ENCODE peak calls at places on chromosomes 2 and 18, in eight cellular contexts. E, W, G, X, T, S, Z and L are unnamed samples.
A peak's percentile ranks its signal among the peaks of the same experiment; 100 is the strongest.

GRCh38 chr2:54966165-54966819 is 84.0 kb downstream of the RTN4 start:
- DNase-seq in T (peak; percentile 58), Z (no peak), X (no peak), G (no peak), W (no peak), E (no peak), S (no peak), L (no peak)

GRCh38 chr18:8952796-8953760 is 149.4 kb upstream of the NDUFV2 start:
- DNase-seq in Z (no peak), S (no peak), E (no peak), X (no peak), T (peak; percentile 27), W (no peak), G (no peak), L (no peak)

GRCh38 chr2:23754970-23755369 is 172.0 kb downstream of the ATAD2B start:
- DNase-seq in S (no peak), W (no peak), G (no peak), Z (no peak), T (no peak), X (no peak), E (no peak), L (no peak)

GRCh38 chr2:120559401-120559800 is 176.3 kb upstream of the GLI2 start:
- DNase-seq in W (no peak), X (no peak), E (no peak), T (peak; percentile 90), S (no peak), G (no peak), Z (no peak), L (no peak)

GRCh38 chr2:102478686-102479470 is 5.9 kb downstream of the SLC9A4 start:
- DNase-seq in E (no peak), G (peak; percentile 75), W (no peak), S (no peak), Z (no peak), X (no peak), T (no peak), L (no peak)

GRCh38 chr2:179422037-179422643 is 157.5 kb upstream of the SESTD1 start:
- DNase-seq in E (no peak), S (peak; percentile 81), G (peak; percentile 92), X (peak; percentile 82), T (peak; percentile 47), W (peak; percentile 66), Z (peak; percentile 73), L (peak; percentile 87)

GRCh38 chr2:8676191-8676914 is 5.5 kb upstream of the ID2 start:
- DNase-seq in Z (peak; percentile 85), X (peak; percentile 92), E (no peak), S (peak; percentile 73), G (peak; percentile 85), T (no peak), W (peak; percentile 90), L (peak; percentile 97)

GRCh38 chr2:96551605-96552283 is 15.2 kb downstream of the ARID5A start:
- DNase-seq in T (no peak), X (no peak), W (no peak), E (no peak), S (no peak), Z (no peak), G (peak; percentile 26), L (no peak)

GRCh38 chr2:190507135-190507534 is 27.4 kb downstream of the NEMP2 start:
- DNase-seq in S (no peak), T (no peak), X (no peak), W (peak; percentile 30), G (no peak), Z (no peak), E (no peak), L (no peak)

GRCh38 chr2:207054521-207054920 is 111.2 kb downstream of the KLF7 start:
- DNase-seq in S (no peak), G (no peak), W (no peak), Z (no peak), X (no peak), T (peak; percentile 61), E (no peak), L (no peak)

GRCh38 chr2:99971326-99971965 is 170.9 kb downstream of the AFF3 start:
- DNase-seq in Z (no peak), T (no peak), X (no peak), E (no peak), W (no peak), G (no peak), S (no peak), L (no peak)

GRCh38 chr18:24413148-24413547 is 13.3 kb upstream of the IMPACT start:
- DNase-seq in T (no peak), Z (no peak), X (no peak), W (no peak), G (peak; percentile 75), S (no peak), E (no peak), L (no peak)

GRCh38 chr2:179528576-179529069 is 264.0 kb upstream of the SESTD1 start:
- DNase-seq in G (no peak), Z (no peak), S (no peak), E (no peak), X (no peak), W (no peak), T (no peak), L (no peak)

GRCh38 chr18:59763541-59764136 is 66.4 kb upstream of the CCBE1 start:
- DNase-seq in W (no peak), E (no peak), T (no peak), S (no peak), X (no peak), Z (no peak), G (no peak), L (no peak)

GRCh38 chr2:164839914-164840457 is 1.6 kb downstream of the COBLL1 start:
- DNase-seq in Z (no peak), E (no peak), G (no peak), S (peak; percentile 60), W (no peak), X (peak; percentile 43), T (peak; percentile 86), L (no peak)

GRCh38 chr2:203936535-203936934 is at the start of gene ICOS:
- DNase-seq in T (no peak), W (no peak), Z (no peak), X (no peak), G (no peak), E (no peak), S (no peak), L (no peak)

GRCh38 chr2:235286624-235287368 is 207.0 kb upstream of the AGAP1 start:
- DNase-seq in Z (no peak), E (no peak), S (no peak), G (no peak), T (no peak), X (no peak), W (no peak), L (no peak)

GRCh38 chr18:36095936-36096519 is 28.7 kb upstream of the RPRD1A start:
- DNase-seq in X (no peak), T (peak; percentile 56), Z (no peak), S (no peak), E (no peak), G (no peak), W (no peak), L (no peak)

GRCh38 chr18:31553800-31554199 is 37.9 kb upstream of the TTR start:
- DNase-seq in E (no peak), X (no peak), T (no peak), G (no peak), Z (no peak), S (no peak), W (no peak), L (no peak)

GRCh38 chr2:237319887-237320286 is 94.1 kb downstream of the COL6A3 start:
- DNase-seq in Z (no peak), E (no peak), S (no peak), X (no peak), W (no peak), G (no peak), T (no peak), L (no peak)

DNA sequence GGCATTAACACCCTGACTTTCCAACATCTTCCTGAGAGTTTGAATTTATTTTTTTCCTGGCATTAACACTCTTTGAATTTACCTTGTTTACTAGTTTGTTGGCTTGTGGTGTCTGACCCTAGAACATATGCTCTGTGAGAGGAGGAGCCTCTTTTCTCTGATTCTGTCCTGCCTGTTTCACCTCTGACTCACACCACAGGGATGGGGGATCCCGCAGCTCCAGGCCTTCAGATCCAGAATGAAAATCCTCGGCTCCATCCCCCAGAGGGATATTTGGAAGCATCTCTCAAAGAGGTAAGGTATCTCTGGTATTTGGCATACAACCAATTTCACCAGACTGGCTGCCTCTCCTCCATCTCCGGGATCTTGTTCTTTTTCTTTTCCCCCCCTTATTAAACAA is 104.7 kb downstream of the GPR39 start:
- DNase-seq in E (no peak), S (no peak), X (no peak), W (no peak), T (peak; percentile 19), G (no peak), Z (no peak), L (no peak)
- H3K9me3 ChIP-seq in E (no peaks in the 10 kb centered on the region), S (no peaks in the 10 kb centered on the region), X (no peaks in the 10 kb centered on the region), W (no peaks in the 10 kb centered on the region), T (no peaks in the 10 kb centered on the region), G (no peaks in the 10 kb centered on the region), Z (no peaks in the 10 kb centered on the region), L (no peaks in the 10 kb centered on the region)

DNA sequence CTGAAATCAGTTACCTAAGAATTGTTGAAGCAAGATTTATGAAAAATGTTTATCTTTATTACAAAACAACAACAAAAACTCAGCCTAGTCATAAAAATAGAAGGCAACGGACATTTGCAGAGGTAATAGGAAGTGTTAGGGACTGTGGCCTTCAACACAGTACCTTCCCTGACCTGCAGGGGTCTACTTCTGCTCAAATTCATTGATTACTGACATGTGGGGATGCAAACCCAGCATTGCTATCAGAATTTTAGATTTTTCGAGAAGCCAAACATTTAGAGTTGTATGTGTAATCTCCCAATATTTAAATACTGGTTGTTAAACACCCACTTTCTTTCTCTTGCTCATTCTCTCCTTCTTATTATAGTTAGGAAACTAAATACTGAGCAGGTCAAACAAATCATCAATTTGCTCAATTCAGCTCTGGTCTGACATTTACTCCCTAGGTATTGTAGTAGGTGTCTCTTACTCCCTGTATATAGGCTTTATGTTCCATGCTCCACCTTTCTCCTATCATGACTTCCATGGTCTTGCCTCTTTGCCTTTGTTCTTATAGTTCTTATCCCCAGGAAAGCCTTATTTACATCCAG is 198.5 kb downstream of the UBE2E3 start:
- DNase-seq in S (no peak), T (no peak), W (no peak), Z (no peak), G (peak; percentile 78), X (no peak), E (no peak), L (no peak)
- TF ChIP-seq CTCF in S (peak; percentile 6), T (peak; percentile 57), W (no peak), Z (peak; percentile 44), G (peak; percentile 82), X (no peak), E (peak; percentile 64), L (no peak)

GRCh38 chr18:62784338-62784965 is 69.1 kb downstream of the PHLPP1 start:
- DNase-seq in E (no peak), T (no peak), S (no peak), X (no peak), G (no peak), Z (no peak), W (no peak), L (no peak)
- H3K27ac ChIP-seq in E (no peak overlapping the region), T (peak overlapping the region; percentile 11), S (no peak overlapping the region), X (peak overlapping the region; percentile 24), G (no peak overlapping the region), Z (no peak overlapping the region), W (peak overlapping the region; percentile 69), L (peak overlapping the region; percentile 30)

GRCh38 chr18:50422286-50422898 is 47.5 kb downstream of the SKA1 start:
- DNase-seq in W (no peak), X (no peak), E (no peak), T (no peak), G (no peak), S (no peak), Z (no peak), L (no peak)
- H3K9me3 ChIP-seq in W (no peaks in the 10 kb centered on the region), X (no peaks in the 10 kb centered on the region), E (no peaks in the 10 kb centered on the region), T (no peaks in the 10 kb centered on the region), G (peaks cover 27% of the 10 kb centered on the region), S (peaks cover 5% of the 10 kb centered on the region), Z (peaks cover 9% of the 10 kb centered on the region), L (peaks cover 13% of the 10 kb centered on the region)

GRCh38 chr18:12744103-12744502 is 41.3 kb downstream of the PSMG2 start:
- DNase-seq in S (no peak), X (no peak), W (no peak), G (no peak), T (peak; percentile 64), E (no peak), Z (no peak), L (no peak)
- TF ChIP-seq CTCF in S (peak; percentile 51), X (peak; percentile 66), W (peak; percentile 22), G (peak; percentile 67), T (peak; percentile 65), E (peak; percentile 51), Z (peak; percentile 58), L (peak; percentile 28)